ENCODE peak calls at places on chromosomes 6 and 20, in four cellular contexts. Y is cardiac fibroblast, K is G401, F is mesenchymal stem cell. A is an unnamed sample.
A peak's percentile ranks its signal among the peaks of the same experiment; 100 is the strongest.

GRCh38 chr20:57309544-57310115 is 20.0 kb upstream of the SPO11 start:
- DNase-seq in Y (no peak), K (peak; percentile 25), F (no peak), A (no peak)

GRCh38 chr6:79215233-79215824 is 19.2 kb downstream of the HMGN3 start:
- DNase-seq in Y (peak; percentile 17), K (no peak), F (peak; percentile 63), A (no peak)

GRCh38 chr20:18742841-18743240 is 70.7 kb upstream of the SCP2D1 start:
- DNase-seq in Y (no peak), K (no peak), F (no peak), A (no peak)

GRCh38 chr6:31791324-31792089 is 4.0 kb downstream of the VARS1 start:
- DNase-seq in Y (peak; percentile 54), K (peak; percentile 60), F (peak; percentile 72), A (peak; percentile 14)

GRCh38 chr20:57653910-57654309 is 33.7 kb upstream of the ZBP1 start:
- DNase-seq in Y (no peak), K (no peak), F (no peak), A (no peak)

GRCh38 chr6:160221423-160221822 is 37.2 kb downstream of the SLC22A2 start:
- DNase-seq in Y (peak; percentile 33), K (peak; percentile 3), F (no peak), A (no peak)

GRCh38 chr20:62782149-62782892 is 14.0 kb upstream of the MRGBP start:
- DNase-seq in Y (peak; percentile 44), K (no peak), F (no peak), A (no peak)

GRCh38 chr20:61429458-61430227 is 177.6 kb downstream of the CDH4 start:
- DNase-seq in Y (no peak), K (no peak), F (no peak), A (no peak)